ENCODE peak calls at places on chromosome 5, in four cellular contexts. One of them, this sample, is unnamed.

GRCh38 chr5:5665225-5666075 is 243.0 kb downstream of the ICE1 start:
- DNase-seq in PC-3: peak
- DNase-seq in IMR-90: no peak
- DNase-seq in GM12878: no peak
- DNase-seq in this sample: no peak

GRCh38 chr5:9337908-9338307 is 208.0 kb downstream of the SEMA5A start:
- DNase-seq in GM12878: no peak
- DNase-seq in PC-3: peak
- DNase-seq in IMR-90: peak
- DNase-seq in this sample: peak

GRCh38 chr5:135131801-135132675 is 98.0 kb upstream of the PITX1 start:
- DNase-seq in GM12878: no peak
- DNase-seq in PC-3: no peak
- DNase-seq in IMR-90: peak
- DNase-seq in this sample: no peak

GRCh38 chr5:103587185-103587748 is 24.7 kb upstream of the NUDT12 start:
- DNase-seq in PC-3: peak
- DNase-seq in GM12878: no peak
- DNase-seq in IMR-90: peak
- DNase-seq in this sample: peak

GRCh38 chr5:62649025-62649424 is 70.4 kb downstream of the LRRC70 start:
- DNase-seq in IMR-90: no peak
- DNase-seq in PC-3: no peak
- DNase-seq in GM12878: no peak
- DNase-seq in this sample: peak

GRCh38 chr5:155050384-155051019 is 36.9 kb downstream of the KIF4B start:
- DNase-seq in GM12878: no peak
- DNase-seq in PC-3: no peak
- DNase-seq in IMR-90: no peak
- DNase-seq in this sample: no peak

GRCh38 chr5:83312672-83313071 is 158.9 kb upstream of the VCAN start:
- DNase-seq in PC-3: no peak
- DNase-seq in GM12878: no peak
- DNase-seq in IMR-90: no peak
- DNase-seq in this sample: no peak

GRCh38 chr5:65866837-65867508 is 59.4 kb upstream of the ERBIN start:
- DNase-seq in PC-3: no peak
- DNase-seq in GM12878: no peak
- DNase-seq in IMR-90: no peak
- DNase-seq in this sample: no peak

GRCh38 chr5:138349842-138350635 is 2.4 kb upstream of the KDM3B start:
- DNase-seq in IMR-90: peak
- DNase-seq in GM12878: no peak
- DNase-seq in PC-3: no peak
- DNase-seq in this sample: no peak

GRCh38 chr5:94788527-94788926 is 170.1 kb downstream of the SLF1 start:
- DNase-seq in GM12878: no peak
- DNase-seq in PC-3: no peak
- DNase-seq in IMR-90: no peak
- DNase-seq in this sample: no peak

GRCh38 chr5:94782376-94782775 is 163.9 kb downstream of the SLF1 start:
- DNase-seq in GM12878: no peak
- DNase-seq in IMR-90: no peak
- DNase-seq in PC-3: no peak
- DNase-seq in this sample: no peak

GRCh38 chr5:94779684-94780083 is 161.2 kb downstream of the SLF1 start:
- DNase-seq in IMR-90: no peak
- DNase-seq in GM12878: no peak
- DNase-seq in PC-3: no peak
- DNase-seq in this sample: no peak

GRCh38 chr5:94785111-94785510 is 166.6 kb downstream of the SLF1 start:
- DNase-seq in IMR-90: peak
- DNase-seq in GM12878: no peak
- DNase-seq in PC-3: peak
- DNase-seq in this sample: no peak
- TF ChIP-seq CTCF in IMR-90: no peak
- TF ChIP-seq CTCF in GM12878: no peak
- TF ChIP-seq CTCF in PC-3: peak
- TF ChIP-seq CTCF in this sample: no peak

GRCh38 chr5:395921-396714 is 46.9 kb upstream of the EXOC3 start:
- DNase-seq in PC-3: no peak
- DNase-seq in GM12878: no peak
- DNase-seq in IMR-90: no peak
- DNase-seq in this sample: no peak

GRCh38 chr5:395156-395920 is 47.6 kb upstream of the EXOC3 start:
- DNase-seq in PC-3: peak
- DNase-seq in GM12878: no peak
- DNase-seq in IMR-90: peak
- DNase-seq in this sample: peak

GRCh38 chr5:393846-394275 is 49.1 kb upstream of the EXOC3 start:
- DNase-seq in IMR-90: peak
- DNase-seq in PC-3: no peak
- DNase-seq in GM12878: no peak
- DNase-seq in this sample: no peak

GRCh38 chr5:396715-397032 is 46.3 kb upstream of the EXOC3 start:
- DNase-seq in PC-3: no peak
- DNase-seq in IMR-90: no peak
- DNase-seq in GM12878: no peak
- DNase-seq in this sample: no peak

GRCh38 chr5:394671-395155 is 48.3 kb upstream of the EXOC3 start:
- DNase-seq in IMR-90: no peak
- DNase-seq in PC-3: no peak
- DNase-seq in GM12878: no peak
- DNase-seq in this sample: no peak
- H3K9ac ChIP-seq in IMR-90: peak
- H3K9ac ChIP-seq in PC-3: no peak
- H3K9ac ChIP-seq in GM12878: no peak
- H3K9ac ChIP-seq in this sample: peak

DNA sequence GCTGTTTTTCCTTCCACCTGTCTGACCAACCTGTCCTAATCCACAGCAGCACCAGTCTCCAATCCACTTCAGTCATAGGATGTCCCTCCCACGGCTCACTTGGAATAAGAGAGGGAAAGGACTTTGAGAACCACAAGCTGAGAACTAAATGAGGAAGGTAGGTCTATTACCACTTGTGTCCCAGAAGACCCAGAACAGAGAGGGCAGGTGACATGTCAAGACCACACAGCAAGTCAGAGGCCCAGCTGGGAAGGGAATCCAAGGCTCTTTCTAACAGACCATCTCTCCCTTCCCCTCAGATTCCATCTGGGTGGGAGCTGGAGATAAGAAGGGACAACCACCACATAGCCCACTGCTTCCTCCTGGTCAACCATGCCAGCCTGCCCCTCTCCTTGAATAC is 14.6 kb downstream of the ANXA6 start:
- DNase-seq in IMR-90: no peak
- DNase-seq in PC-3: no peak
- DNase-seq in GM12878: no peak
- DNase-seq in this sample: no peak
- TF ChIP-seq CTCF in IMR-90: no peak
- TF ChIP-seq CTCF in PC-3: no peak
- TF ChIP-seq CTCF in GM12878: no peak
- TF ChIP-seq CTCF in this sample: no peak

GRCh38 chr5:10653033-10653432 is 89.2 kb downstream of the ANKRD33B start:
- DNase-seq in PC-3: no peak
- DNase-seq in IMR-90: peak
- DNase-seq in GM12878: no peak
- DNase-seq in this sample: no peak
- H3K9ac ChIP-seq in PC-3: no peak
- H3K9ac ChIP-seq in IMR-90: no peak
- H3K9ac ChIP-seq in GM12878: no peak
- H3K9ac ChIP-seq in this sample: no peak

GRCh38 chr5:148229840-148230239 is 8.5 kb upstream of the MARCOL start:
- DNase-seq in IMR-90: no peak
- DNase-seq in GM12878: no peak
- DNase-seq in PC-3: no peak
- DNase-seq in this sample: no peak

GRCh38 chr5:148228392-148228984 is 9.8 kb upstream of the MARCOL start:
- DNase-seq in PC-3: no peak
- DNase-seq in IMR-90: no peak
- DNase-seq in GM12878: no peak
- DNase-seq in this sample: no peak

GRCh38 chr5:148230240-148230639 is 8.1 kb upstream of the MARCOL start:
- DNase-seq in IMR-90: no peak
- DNase-seq in GM12878: no peak
- DNase-seq in PC-3: no peak
- DNase-seq in this sample: no peak
- TF ChIP-seq CTCF in IMR-90: no peak
- TF ChIP-seq CTCF in GM12878: no peak
- TF ChIP-seq CTCF in PC-3: no peak
- TF ChIP-seq CTCF in this sample: no peak

GRCh38 chr5:1073239-1074102 is 38.4 kb downstream of the SLC12A7 start:
- DNase-seq in PC-3: no peak
- DNase-seq in GM12878: no peak
- DNase-seq in IMR-90: no peak
- DNase-seq in this sample: no peak
- H3K9ac ChIP-seq in PC-3: no peak
- H3K9ac ChIP-seq in GM12878: no peak
- H3K9ac ChIP-seq in IMR-90: no peak
- H3K9ac ChIP-seq in this sample: no peak

DNA sequence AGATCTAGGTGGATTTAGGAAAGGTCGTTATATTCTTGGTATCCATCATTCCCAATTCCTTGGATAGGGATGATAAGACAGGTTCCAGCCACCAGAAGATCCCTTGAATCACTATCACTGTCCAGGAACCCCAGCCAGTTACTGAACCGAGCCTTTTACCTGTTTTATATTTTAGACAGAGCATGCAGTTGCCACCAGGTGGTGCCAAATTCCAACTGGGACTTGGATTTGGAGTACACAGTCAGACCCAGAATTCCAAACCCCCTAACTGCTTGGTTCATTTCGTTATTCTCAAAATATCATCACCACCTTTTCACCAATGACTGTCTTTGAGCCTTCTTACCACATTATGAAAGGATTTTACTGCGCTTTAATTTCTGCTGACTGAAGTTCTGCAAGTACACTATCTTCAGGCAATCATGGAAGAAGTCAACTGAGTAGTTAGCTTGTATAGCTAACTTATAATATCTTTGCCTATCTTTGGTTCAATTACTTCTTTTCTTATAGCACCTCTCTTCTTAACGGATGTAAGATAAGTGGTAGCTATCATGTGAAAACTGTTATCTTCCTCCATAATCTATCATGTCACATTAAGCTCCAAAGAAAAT is 191.8 kb downstream of the PRR16 start:
- DNase-seq in PC-3: peak
- DNase-seq in IMR-90: peak
- DNase-seq in GM12878: no peak
- DNase-seq in this sample: peak
- TF ChIP-seq CTCF in PC-3: peak
- TF ChIP-seq CTCF in IMR-90: peak
- TF ChIP-seq CTCF in GM12878: peak
- TF ChIP-seq CTCF in this sample: peak

DNA sequence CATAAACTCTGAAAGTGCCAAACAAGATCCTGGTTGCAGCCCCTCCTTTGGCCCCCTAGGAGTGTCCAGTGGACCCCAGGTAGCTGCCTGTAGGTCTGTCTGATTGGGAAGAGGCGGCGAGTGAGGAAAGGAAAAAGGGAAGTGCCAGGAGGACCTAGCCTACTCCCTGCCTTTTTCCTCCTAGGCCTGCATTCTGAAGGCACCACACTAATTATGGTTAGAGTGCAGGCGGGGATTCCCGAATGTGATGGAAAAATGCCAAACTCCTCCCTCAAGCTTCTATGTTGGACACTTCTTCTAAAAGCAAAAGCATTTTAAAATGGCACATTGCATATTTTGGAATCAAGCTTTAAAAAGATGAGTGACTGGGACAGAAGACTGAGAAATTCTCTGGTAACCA is 83.2 kb upstream of the SMIM15 start:
- DNase-seq in PC-3: no peak
- DNase-seq in IMR-90: peak
- DNase-seq in GM12878: no peak
- DNase-seq in this sample: no peak
- H3K9ac ChIP-seq in PC-3: no peak
- H3K9ac ChIP-seq in IMR-90: no peak
- H3K9ac ChIP-seq in GM12878: no peak
- H3K9ac ChIP-seq in this sample: no peak